ENCODE peak calls at places on chromosomes 5 and 9, in six cellular contexts. K is A673; O is thoracic aorta; Z is suprapubic skin; J is CD4-positive, alpha-beta memory T cell; H is mammary epithelial cell. S is an unnamed sample.

GRCh38 chr5:93346301-93346700 is 234.7 kb downstream of the NR2F1-AS1 start:
- DNase-seq in K (no peak), O (no peak), Z (no peak), J (no peak), H (no peak), S (no peak)

GRCh38 chr9:129483467-129484324 is 137.2 kb downstream of the C9orf50 start:
- DNase-seq in K (peak; percentile 80), O (peak; percentile 70), Z (peak; percentile 96), J (peak; percentile 31), H (peak; percentile 80), S (peak; percentile 87)

GRCh38 chr5:59193616-59194319 is 610.9 kb downstream of the RAB3C start:
- DNase-seq in K (no peak), O (no peak), Z (no peak), J (no peak), H (peak; percentile 100), S (no peak)

GRCh38 chr5:178839319-178839704 is 20.4 kb upstream of the ZNF354B start:
- DNase-seq in K (no peak), O (no peak), Z (no peak), J (peak; percentile 25), H (peak; percentile 46), S (peak; percentile 77)

GRCh38 chr5:145812877-145813276 is 22.3 kb downstream of the PRELID2 start:
- DNase-seq in K (no peak), O (no peak), Z (no peak), J (no peak), H (no peak), S (no peak)

GRCh38 chr5:141875022-141875740 is 3.0 kb downstream of the PCDH1 start:
- DNase-seq in K (no peak), O (no peak), Z (no peak), J (no peak), H (no peak), S (no peak)

GRCh38 chr9:114287763-114288232 is 35.1 kb upstream of the ORM1 start:
- DNase-seq in K (no peak), O (no peak), Z (peak; percentile 50), J (no peak), H (no peak), S (no peak)

GRCh38 chr5:116305899-116306298 is 221.1 kb downstream of the COMMD10 start:
- DNase-seq in K (no peak), O (no peak), Z (no peak), J (no peak), H (no peak), S (no peak)

GRCh38 chr5:14109041-14109747 is 33.9 kb upstream of the TRIO start:
- DNase-seq in K (peak; percentile 36), O (peak; percentile 17), Z (peak; percentile 68), J (no peak), H (peak; percentile 85), S (no peak)

GRCh38 chr9:1320667-1321195 is 270.6 kb downstream of the DMRT2 start:
- DNase-seq in K (no peak), O (no peak), Z (no peak), J (no peak), H (no peak), S (no peak)

GRCh38 chr5:38257236-38258036 is 923 bp upstream of the EGFLAM start:
- DNase-seq in K (no peak), O (no peak), Z (no peak), J (no peak), H (no peak), S (no peak)

GRCh38 chr5:172777381-172778222 is 6.6 kb upstream of the DUSP1 start:
- DNase-seq in K (peak; percentile 60), O (peak; percentile 76), Z (peak; percentile 98), J (peak; percentile 85), H (peak; percentile 93), S (peak; percentile 87)

GRCh38 chr9:137672907-137673791 is 54.3 kb downstream of the EHMT1 start:
- DNase-seq in K (peak; percentile 78), O (no peak), Z (no peak), J (peak; percentile 63), H (peak; percentile 48), S (peak; percentile 52)

GRCh38 chr5:59487068-59487686 is 406.3 kb downstream of the PDE4D start:
- DNase-seq in K (no peak), O (no peak), Z (no peak), J (no peak), H (no peak), S (no peak)

GRCh38 chr5:56669534-56670483 is 145.5 kb upstream of the MAP3K1 start:
- DNase-seq in K (no peak), O (no peak), Z (peak; percentile 83), J (peak; percentile 26), H (peak; percentile 19), S (peak; percentile 56)

GRCh38 chr5:55232194-55232984 is 1.0 kb downstream of the CCNO start:
- DNase-seq in K (peak; percentile 52), O (no peak), Z (peak; percentile 62), J (no peak), H (peak; percentile 77), S (no peak)

GRCh38 chr9:93129286-93129685 is 4.8 kb downstream of the NINJ1 start:
- DNase-seq in K (no peak), O (peak; percentile 1), Z (peak; percentile 78), J (no peak), H (no peak), S (no peak)

GRCh38 chr5:39520232-39520572 is 95.4 kb upstream of the DAB2 start:
- DNase-seq in K (peak; percentile 92), O (no peak), Z (no peak), J (no peak), H (no peak), S (no peak)

GRCh38 chr9:36925033-36925432 is 109.0 kb downstream of the PAX5 start:
- DNase-seq in K (peak; percentile 49), O (no peak), Z (no peak), J (no peak), H (no peak), S (no peak)

GRCh38 chr5:1725641-1726468 is 73.8 kb downstream of the MRPL36 start:
- DNase-seq in K (peak; percentile 49), O (no peak), Z (no peak), J (no peak), H (no peak), S (no peak)

GRCh38 chr9:8224381-8224791 is 424.8 kb upstream of the DMAC1 start:
- DNase-seq in K (no peak), O (no peak), Z (no peak), J (no peak), H (no peak), S (no peak)

GRCh38 chr9:135480942-135481315 is 1.3 kb downstream of the PPP1R26 start:
- DNase-seq in K (no peak), O (no peak), Z (no peak), J (no peak), H (no peak), S (no peak)

GRCh38 chr5:43416988-43417394 is 4.8 kb upstream of the CCL28 start:
- DNase-seq in K (no peak), O (no peak), Z (no peak), J (no peak), H (no peak), S (no peak)

GRCh38 chr5:167233507-167233906 is 1057.9 kb upstream of the WWC1 start:
- DNase-seq in K (no peak), O (no peak), Z (no peak), J (no peak), H (no peak), S (no peak)

GRCh38 chr5:54719384-54720306 is 202.1 kb downstream of the SNX18 start:
- DNase-seq in K (peak; percentile 98), O (peak; percentile 55), Z (no peak), J (no peak), H (peak; percentile 50), S (no peak)

GRCh38 chr9:83701769-83702168 is 6.0 kb downstream of the UBQLN1 start:
- DNase-seq in K (no peak), O (no peak), Z (no peak), J (no peak), H (peak; percentile 82), S (no peak)
- H3K4me3 ChIP-seq in K (no peak overlapping the region), O (peak overlapping the region; percentile 6), Z (no peak overlapping the region), J (no peak overlapping the region), H (no peak overlapping the region), S (no peak overlapping the region)

GRCh38 chr9:69180670-69181069 is 6.6 kb downstream of the TJP2 start:
- DNase-seq in K (peak; percentile 72), O (peak; percentile 80), Z (no peak), J (peak; percentile 30), H (peak; percentile 98), S (peak; percentile 58)

GRCh38 chr9:69180200-69180599 is 6.1 kb downstream of the TJP2 start:
- DNase-seq in K (no peak), O (no peak), Z (no peak), J (no peak), H (no peak), S (no peak)

GRCh38 chr9:69178583-69179011 is 4.5 kb downstream of the TJP2 start:
- DNase-seq in K (no peak), O (no peak), Z (no peak), J (peak; percentile 18), H (peak; percentile 80), S (no peak)

GRCh38 chr9:69176446-69177135 is 2.5 kb downstream of the TJP2 start:
- DNase-seq in K (peak; percentile 79), O (no peak), Z (no peak), J (no peak), H (peak; percentile 70), S (no peak)

GRCh38 chr9:69179037-69179436 is 5.0 kb downstream of the TJP2 start:
- DNase-seq in K (no peak), O (no peak), Z (no peak), J (no peak), H (no peak), S (no peak)
- H3K4me1 ChIP-seq in K (peaks cover 38% of the 10 kb centered on the region), O (peaks cover 81% of the 10 kb centered on the region), Z (peaks cover 70% of the 10 kb centered on the region), J (peaks cover 42% of the 10 kb centered on the region), H (peaks cover 61% of the 10 kb centered on the region), S (peaks cover 15% of the 10 kb centered on the region)

DNA sequence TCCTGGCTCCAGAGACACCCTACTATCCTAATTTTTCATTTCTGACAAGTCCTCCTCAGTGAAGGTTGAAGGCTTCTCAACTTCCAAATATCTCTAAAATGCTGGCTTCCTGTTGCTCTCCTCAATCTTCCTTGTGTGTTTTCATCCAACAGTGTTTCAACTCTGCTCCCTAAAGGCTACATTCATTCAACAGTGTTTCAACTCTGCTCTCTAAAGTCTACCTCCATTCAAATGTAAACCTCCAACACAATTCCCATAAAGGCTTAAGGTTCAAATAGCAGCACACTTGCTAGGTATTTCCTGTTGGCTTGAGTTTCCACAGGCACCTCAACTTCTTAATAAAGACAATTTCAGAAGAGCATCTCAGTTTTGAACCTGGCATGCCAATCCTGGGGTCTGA is 164.8 kb downstream of the HINT1 start:
- DNase-seq in K (no peak), O (no peak), Z (no peak), J (no peak), H (no peak), S (no peak)
- H3K9me3 ChIP-seq in K (no peaks in the 10 kb centered on the region), O (no peaks in the 10 kb centered on the region), Z (no peaks in the 10 kb centered on the region), J (no peaks in the 10 kb centered on the region), H (no peaks in the 10 kb centered on the region), S (no peaks in the 10 kb centered on the region)

DNA sequence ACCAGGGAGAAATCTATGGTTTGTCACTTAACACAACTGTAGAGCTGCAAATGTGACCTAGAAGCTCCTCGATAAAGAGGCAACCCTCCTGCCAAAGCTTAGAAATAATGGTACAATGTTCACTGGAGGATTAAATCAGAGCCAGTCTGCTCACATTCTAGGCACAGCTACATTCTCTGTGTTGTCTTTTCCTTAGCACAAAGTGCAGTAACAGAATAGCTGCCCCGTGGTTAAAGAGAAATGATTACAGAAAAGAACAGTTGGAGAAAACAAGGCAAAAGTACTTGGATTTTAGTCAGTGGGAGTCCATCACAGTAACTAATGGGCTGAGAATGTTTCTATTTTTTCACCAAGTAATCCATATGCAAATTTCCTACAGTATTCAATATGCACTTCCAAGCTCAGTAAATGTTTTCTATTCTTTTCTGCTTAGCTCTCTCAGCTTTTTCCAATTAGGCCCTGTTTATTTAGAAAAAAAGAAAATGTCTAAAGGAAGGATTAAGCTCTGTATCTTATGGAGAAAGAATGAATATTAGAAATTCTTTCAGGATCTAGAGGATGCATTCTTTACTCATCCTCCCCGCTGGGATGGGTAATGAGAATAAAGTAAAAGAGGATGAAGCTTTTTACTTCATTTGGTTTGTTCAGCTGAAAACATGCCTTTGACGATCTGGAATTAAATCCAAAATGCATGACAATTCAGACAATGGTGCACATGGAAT is 345.5 kb downstream of the GLIS3 start:
- DNase-seq in K (peak; percentile 89), O (no peak), Z (no peak), J (no peak), H (no peak), S (no peak)
- H3K4me3 ChIP-seq in K (no peak overlapping the region), O (no peak overlapping the region), Z (no peak overlapping the region), J (no peak overlapping the region), H (no peak overlapping the region), S (no peak overlapping the region)

S was measured in lung.